ENCODE peak calls at places on chromosomes 4 and X, in four cellular contexts. I is NCI-H1105; G is activated T-cell treated with anti-CD3 and anti-CD28 coated beads, Interleukin-2, amount 50 U/mL, for 72 hours; H is sciatic nerve. M is an unnamed sample.

GRCh38 chr4:149056615-149057014 is 614.4 kb upstream of the NR3C2 start:
- DNase-seq in I (no peak), G (no peak), H (no peak), M (no peak)

GRCh38 chrX:140822861-140823260 is 113.3 kb downstream of the LINC00632 start:
- DNase-seq in I (no peak), G (no peak), H (no peak), M (no peak)

GRCh38 chrX:8879750-8880149 is 78.6 kb upstream of the FAM9A start:
- DNase-seq in I (no peak), G (peak; percentile 9), H (no peak), M (peak; percentile 17)

GRCh38 chrX:53282313-53282712 is 929 bp upstream of the IQSEC2 start:
- DNase-seq in I (no peak), G (no peak), H (no peak), M (no peak)

GRCh38 chr4:174522183-174523002 is at the start of gene HPGD:
- DNase-seq in I (peak; percentile 31), G (peak; percentile 82), H (peak; percentile 56), M (peak; percentile 73)

GRCh38 chr4:186074189-186074588 is 5.2 kb downstream of the TLR3 start:
- DNase-seq in I (no peak), G (no peak), H (no peak), M (no peak)

GRCh38 chr4:105767579-105767978 is 59.0 kb downstream of the GSTCD start:
- DNase-seq in I (no peak), G (no peak), H (no peak), M (no peak)

GRCh38 chr4:148782284-148782683 is 340.1 kb upstream of the NR3C2 start:
- DNase-seq in I (no peak), G (no peak), H (no peak), M (no peak)

GRCh38 chr4:98242538-98242937 is 18.6 kb upstream of the RAP1GDS1 start:
- DNase-seq in I (no peak), G (no peak), H (no peak), M (no peak)

GRCh38 chr4:142698541-142698940 is 147.6 kb downstream of the INPP4B start:
- DNase-seq in I (no peak), G (no peak), H (no peak), M (no peak)

GRCh38 chrX:7219153-7219705 is 71.3 kb upstream of the PUDP start:
- DNase-seq in I (no peak), G (no peak), H (no peak), M (no peak)

GRCh38 chr4:80235451-80235850 is 31.0 kb upstream of the FGF5 start:
- DNase-seq in I (no peak), G (no peak), H (no peak), M (no peak)

GRCh38 chrX:35617836-35618235 is 180.3 kb upstream of the MAGEB16 start:
- DNase-seq in I (no peak), G (no peak), H (no peak), M (no peak)

GRCh38 chrX:9940397-9940796 is 26.8 kb upstream of the CLDN34 start:
- DNase-seq in I (no peak), G (no peak), H (no peak), M (peak; percentile 7)

GRCh38 chrX:109347618-109348017 is 134.3 kb downstream of the GUCY2F start:
- DNase-seq in I (no peak), G (no peak), H (no peak), M (peak; percentile 11)

GRCh38 chr4:42018451-42018850 is 28.1 kb downstream of the SLC30A9 start:
- DNase-seq in I (no peak), G (no peak), H (no peak), M (no peak)

GRCh38 chrX:18424482-18425198 is 768 bp upstream of the CDKL5 start:
- DNase-seq in I (peak; percentile 42), G (peak; percentile 30), H (no peak), M (peak; percentile 39)

GRCh38 chr4:114399085-114399484 is 199.5 kb upstream of the UGT8 start:
- DNase-seq in I (no peak), G (no peak), H (no peak), M (no peak)

GRCh38 chr4:111905511-111905910 is 239.7 kb upstream of the FAM241A start:
- DNase-seq in I (no peak), G (no peak), H (no peak), M (no peak)

GRCh38 chr4:146439437-146439836 is 82.3 kb downstream of the SLC10A7 start:
- DNase-seq in I (no peak), G (no peak), H (no peak), M (no peak)

GRCh38 chrX:85365370-85365995 is 14.0 kb downstream of the POF1B start:
- DNase-seq in I (no peak), G (no peak), H (no peak), M (no peak)

GRCh38 chr4:95023110-95023509 is 265.4 kb downstream of the BMPR1B start:
- DNase-seq in I (no peak), G (no peak), H (no peak), M (no peak)

GRCh38 chr4:77385124-77385969 is 220.3 kb upstream of the CXCL13 start:
- DNase-seq in I (peak; percentile 31), G (peak; percentile 59), H (peak; percentile 72), M (peak; percentile 78)

GRCh38 chrX:101206471-101206870 is 13.1 kb upstream of the DRP2 start:
- DNase-seq in I (no peak), G (no peak), H (no peak), M (peak; percentile 16)

GRCh38 chrX:63436865-63437264 is 85.7 kb upstream of the SPIN4 start:
- DNase-seq in I (no peak), G (no peak), H (no peak), M (no peak)

GRCh38 chrX:97806238-97806637 is 922.5 kb downstream of the RPA4 start:
- DNase-seq in I (no peak), G (no peak), H (no peak), M (no peak)

GRCh38 chr4:85725727-85726170 is 250.8 kb downstream of the ARHGAP24 start:
- DNase-seq in I (no peak), G (no peak), H (no peak), M (no peak)

GRCh38 chrX:632391-633042 is 1.9 kb downstream of the SHOX start:
- DNase-seq in I (no peak), G (no peak), H (no peak), M (peak; percentile 2)

GRCh38 chr4:93228021-93228420 is 600.5 kb upstream of the ATOH1 start:
- DNase-seq in I (no peak), G (no peak), H (no peak), M (no peak)

GRCh38 chrX:136209016-136209738 is 42.0 kb downstream of the MAP7D3 start:
- DNase-seq in I (no peak), G (peak; percentile 16), H (peak; percentile 77), M (peak; percentile 39)

GRCh38 chr4:57265831-57266582 is 155.8 kb upstream of the IGFBP7 start:
- DNase-seq in I (no peak), G (no peak), H (no peak), M (no peak)

GRCh38 chr4:147582386-147583077 is 34.7 kb upstream of the TMEM184C start:
- DNase-seq in I (no peak), G (no peak), H (no peak), M (no peak)

GRCh38 chr4:80183196-80184052 is 13.9 kb upstream of the PRDM8 start:
- DNase-seq in I (no peak), G (peak; percentile 36), H (peak; percentile 68), M (no peak)

GRCh38 chr4:18914182-18914581 is 892.6 kb upstream of the LCORL start:
- DNase-seq in I (no peak), G (no peak), H (no peak), M (no peak)

GRCh38 chr4:128986908-128987307 is 106.4 kb downstream of the SCLT1 start:
- DNase-seq in I (no peak), G (no peak), H (no peak), M (no peak)

GRCh38 chr4:2047781-2048581 is 11.1 kb upstream of the NAT8L start:
- DNase-seq in I (no peak), G (no peak), H (no peak), M (no peak)